ENCODE peak calls at places on chromosomes 5 and 9, in nine cellular contexts. L is A549, I is cardiac fibroblast, V is adrenal gland, A is sigmoid colon, N is upper lobe of right lung, G is PC-9, M is fibroblast of the aortic adventitia, X is HCT116. W is an unnamed sample.

GRCh38 chr5:36875051-36875788 is 1.3 kb upstream of the NIPBL start:
- DNase-seq in X (no peak), L (peak; percentile 46), M (peak; percentile 41), G (peak; percentile 65), I (peak; percentile 52), A (peak; percentile 72), N (peak; percentile 81), V (peak; percentile 56), W (no peak)

GRCh38 chr5:28748446-28748845 is 1710.1 kb upstream of the CDH9 start:
- DNase-seq in M (no peak), N (no peak), I (no peak), A (no peak), X (no peak), L (no peak), G (no peak), V (no peak), W (peak; percentile 17)

GRCh38 chr5:126808619-126809018 is 31.7 kb downstream of the LMNB1 start:
- DNase-seq in M (peak; percentile 62), L (peak; percentile 31), A (no peak), N (no peak), V (no peak), I (peak; percentile 65), G (no peak), X (no peak), W (no peak)

GRCh38 chr9:4313144-4313543 is 13.3 kb upstream of the GLIS3 start:
- DNase-seq in V (no peak), G (no peak), L (no peak), N (no peak), A (no peak), I (no peak), M (no peak), X (no peak), W (no peak)

GRCh38 chr9:131289301-131290038 is at the start of gene PLPP7:
- DNase-seq in X (no peak), G (no peak), A (peak; percentile 89), M (peak; percentile 76), I (peak; percentile 70), V (peak; percentile 88), N (no peak), L (no peak), W (no peak)

GRCh38 chr9:100150209-100150608 is 51.2 kb downstream of the INVS start:
- DNase-seq in N (no peak), L (no peak), A (no peak), G (no peak), I (peak; percentile 31), V (no peak), M (peak; percentile 34), X (no peak), W (peak; percentile 1)

GRCh38 chr5:141680751-141681201 is 1.3 kb downstream of the ARAP3 start:
- DNase-seq in N (no peak), I (peak; percentile 73), A (no peak), V (peak; percentile 54), X (no peak), M (peak; percentile 30), L (no peak), G (no peak), W (no peak)

GRCh38 chr5:94870496-94871214 is 252.2 kb downstream of the SLF1 start:
- DNase-seq in X (no peak), M (no peak), G (no peak), A (no peak), L (no peak), I (no peak), N (no peak), V (no peak), W (no peak)

GRCh38 chr9:110655723-110656641 is 12.6 kb upstream of the MUSK start:
- DNase-seq in X (no peak), L (no peak), M (peak; percentile 99), G (no peak), N (no peak), I (peak; percentile 82), V (peak; percentile 29), A (peak; percentile 84), W (no peak)

GRCh38 chr5:151682240-151682639 is 4.5 kb downstream of the SPARC start:
- DNase-seq in I (no peak), M (peak; percentile 58), G (no peak), L (no peak), V (no peak), X (no peak), N (no peak), A (no peak), W (no peak)

GRCh38 chr5:180291234-180291940 is 496 bp downstream of the MAPK9 start:
- DNase-seq in G (no peak), A (no peak), X (no peak), I (no peak), N (peak; percentile 73), L (no peak), M (no peak), V (peak; percentile 34), W (no peak)

GRCh38 chr5:140882591-140882899 is 621 bp downstream of the PCDHA13 start:
- DNase-seq in X (peak; percentile 46), A (no peak), N (no peak), L (peak; percentile 46), I (no peak), V (no peak), G (no peak), M (no peak), W (no peak)

GRCh38 chr5:36587354-36587753 is 19.1 kb upstream of the SLC1A3 start:
- DNase-seq in N (no peak), G (no peak), I (no peak), L (no peak), A (no peak), X (no peak), V (no peak), M (no peak), W (no peak)

GRCh38 chr9:127349483-127350127 is 47.4 kb upstream of the SLC2A8 start:
- DNase-seq in X (no peak), G (no peak), N (no peak), A (no peak), M (no peak), I (no peak), V (no peak), L (no peak), W (no peak)

GRCh38 chr5:64505769-64506566 is at the start of gene RGS7BP:
- DNase-seq in N (peak; percentile 73), V (peak; percentile 59), I (peak; percentile 47), L (peak; percentile 19), A (no peak), X (no peak), G (no peak), M (peak; percentile 23), W (no peak)

GRCh38 chr5:132586063-132586462 is 29.3 kb downstream of the RAD50 start:
- DNase-seq in I (no peak), M (no peak), X (no peak), G (no peak), A (no peak), L (no peak), N (no peak), V (no peak), W (no peak)

GRCh38 chr5:175872287-175873089 is 1.1 kb downstream of the CPLX2 start:
- DNase-seq in M (no peak), A (no peak), L (peak; percentile 80), N (no peak), X (no peak), G (no peak), I (no peak), V (no peak), W (no peak)

GRCh38 chr5:96896285-96896711 is 20.0 kb downstream of the ERAP2 start:
- DNase-seq in N (no peak), G (no peak), L (no peak), I (no peak), M (no peak), V (no peak), X (no peak), A (no peak), W (no peak)

GRCh38 chr5:36398137-36398536 is 96.4 kb upstream of the RANBP3L start:
- DNase-seq in X (peak; percentile 28), V (no peak), M (peak; percentile 79), N (no peak), G (no peak), L (peak; percentile 14), I (peak; percentile 75), A (no peak), W (no peak)

GRCh38 chr9:110351009-110351467 is 13.4 kb upstream of the TXNDC8 start:
- DNase-seq in X (peak; percentile 51), M (peak; percentile 90), V (no peak), A (no peak), I (peak; percentile 67), L (peak; percentile 43), G (peak; percentile 97), N (no peak), W (no peak)

GRCh38 chr5:142829821-142830220 is 59.6 kb downstream of the ARHGAP26 start:
- DNase-seq in V (no peak), I (no peak), L (no peak), G (no peak), X (no peak), A (no peak), N (no peak), M (peak; percentile 46), W (no peak)

GRCh38 chr5:72079288-72079687 is 28.0 kb upstream of the MAP1B start:
- DNase-seq in V (peak; percentile 29), I (no peak), X (no peak), L (peak; percentile 52), M (no peak), N (no peak), A (no peak), G (no peak), W (no peak)
- TF ChIP-seq CTCF in V (no peak), I (no peak), X (no peak), L (no peak), M (no peak), N (no peak), A (no peak), G (no peak), W (peak; percentile 38)

DNA sequence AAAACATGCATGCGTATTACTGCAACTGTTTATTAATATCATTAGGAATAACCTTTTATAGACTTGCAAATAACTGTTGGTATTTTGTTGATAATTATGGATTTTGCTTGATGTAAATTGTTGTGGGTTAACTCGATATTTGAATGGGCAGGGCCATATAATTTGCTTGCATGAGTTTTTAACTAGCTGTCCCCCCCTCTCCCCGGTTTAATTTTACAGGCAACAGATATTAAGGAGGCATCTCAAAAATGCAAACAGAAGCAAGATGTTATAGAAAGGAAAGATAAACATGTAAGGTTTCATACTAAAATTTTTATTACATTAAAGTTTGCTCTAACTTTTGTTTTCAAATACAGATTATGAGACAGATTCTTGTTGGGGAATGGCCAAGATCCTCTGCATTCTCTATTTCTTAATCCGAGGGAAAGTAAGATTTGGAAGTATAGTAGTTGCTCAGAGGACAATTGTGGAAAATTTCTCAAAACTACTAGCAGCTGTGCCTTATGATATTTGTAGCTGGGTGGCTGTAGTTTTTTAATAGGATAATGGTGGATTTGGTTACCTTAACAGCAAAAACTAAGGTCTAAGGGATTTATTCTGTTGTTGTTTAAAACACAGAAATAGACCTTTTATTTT is 27.3 kb downstream of the SMC5 start:
- DNase-seq in N (no peak), X (no peak), V (no peak), A (no peak), M (peak; percentile 26), L (no peak), I (peak; percentile 30), G (no peak), W (no peak)
- H3K4me3 ChIP-seq in N (no peak overlapping the region), X (no peak overlapping the region), V (no peak overlapping the region), A (no peak overlapping the region), M (no peak overlapping the region), L (no peak overlapping the region), I (no peak overlapping the region), G (no peak overlapping the region), W (no peak overlapping the region)

GRCh38 chr5:148070621-148071020 is 6.8 kb downstream of the SPINK5 start:
- DNase-seq in G (no peak), X (no peak), N (no peak), V (no peak), A (no peak), L (no peak), I (no peak), M (no peak), W (no peak)
- TF ChIP-seq CTCF in G (no peak), X (no peak), N (no peak), V (no peak), A (no peak), L (no peak), I (no peak), M (no peak), W (no peak)

GRCh38 chr9:134474058-134474370 is 147.8 kb downstream of the RXRA start:
- DNase-seq in A (no peak), M (peak; percentile 65), N (no peak), L (no peak), G (no peak), I (peak; percentile 82), X (no peak), V (peak; percentile 51), W (no peak)
- H3K4me3 ChIP-seq in A (no peak overlapping the region), M (no peak overlapping the region), N (no peak overlapping the region), L (no peak overlapping the region), G (no peak overlapping the region), I (no peak overlapping the region), X (no peak overlapping the region), V (no peak overlapping the region), W (no peak overlapping the region)